ENCODE peak calls at places on chromosomes 13 and 19, in four cellular contexts. One of them, this sample, is unnamed.

GRCh38 chr13:97723655-97724054 is 229.8 kb upstream of the IPO5 start:
- DNase-seq in RWPE1: no peak
- DNase-seq in AG04450: no peak
- DNase-seq in lower leg skin: no peak
- DNase-seq in this sample: no peak

GRCh38 chr13:33865945-33866344 is 48.0 kb downstream of the RFC3 start:
- DNase-seq in AG04450: no peak
- DNase-seq in lower leg skin: no peak
- DNase-seq in RWPE1: no peak
- DNase-seq in this sample: no peak

GRCh38 chr13:96525715-96526114 is 435.8 kb downstream of the HS6ST3 start:
- DNase-seq in AG04450: no peak
- DNase-seq in lower leg skin: no peak
- DNase-seq in RWPE1: no peak
- DNase-seq in this sample: no peak

GRCh38 chr13:41588899-41589298 is 131.5 kb downstream of the RGCC start:
- DNase-seq in RWPE1: peak
- DNase-seq in AG04450: peak
- DNase-seq in lower leg skin: no peak
- DNase-seq in this sample: peak

GRCh38 chr13:106103779-106104178 is 431.7 kb downstream of the EFNB2 start:
- DNase-seq in lower leg skin: no peak
- DNase-seq in RWPE1: peak
- DNase-seq in AG04450: no peak
- DNase-seq in this sample: peak

GRCh38 chr19:14381689-14382474 is 638 bp downstream of the ADGRE5 start:
- DNase-seq in lower leg skin: no peak
- DNase-seq in AG04450: no peak
- DNase-seq in RWPE1: peak
- DNase-seq in this sample: no peak

GRCh38 chr19:33496496-33496895 is 25.1 kb downstream of the PEPD start:
- DNase-seq in lower leg skin: no peak
- DNase-seq in AG04450: no peak
- DNase-seq in RWPE1: no peak
- DNase-seq in this sample: no peak

GRCh38 chr19:30664358-30665058 is 292.3 kb downstream of the ZNF536 start:
- DNase-seq in AG04450: no peak
- DNase-seq in RWPE1: no peak
- DNase-seq in lower leg skin: no peak
- DNase-seq in this sample: no peak

GRCh38 chr19:40578442-40578908 is 1.8 kb downstream of the SHKBP1 start:
- DNase-seq in lower leg skin: no peak
- DNase-seq in AG04450: no peak
- DNase-seq in RWPE1: no peak
- DNase-seq in this sample: no peak

GRCh38 chr19:8307400-8307964 is 676 bp downstream of the CD320 start:
- DNase-seq in AG04450: no peak
- DNase-seq in lower leg skin: peak
- DNase-seq in RWPE1: no peak
- DNase-seq in this sample: no peak

GRCh38 chr13:60583911-60584753 is 187.1 kb downstream of the TDRD3 start:
- DNase-seq in lower leg skin: peak
- DNase-seq in AG04450: peak
- DNase-seq in RWPE1: no peak
- DNase-seq in this sample: peak

GRCh38 chr19:18304194-18304495 is 18.7 kb downstream of the LSM4 start:
- DNase-seq in lower leg skin: no peak
- DNase-seq in RWPE1: no peak
- DNase-seq in AG04450: no peak
- DNase-seq in this sample: no peak

GRCh38 chr13:110138700-110139036 is 168.3 kb downstream of the COL4A1 start:
- DNase-seq in lower leg skin: no peak
- DNase-seq in AG04450: no peak
- DNase-seq in RWPE1: no peak
- DNase-seq in this sample: no peak

GRCh38 chr13:110135977-110136597 is 170.9 kb downstream of the COL4A1 start:
- DNase-seq in RWPE1: no peak
- DNase-seq in lower leg skin: peak
- DNase-seq in AG04450: no peak
- DNase-seq in this sample: no peak

GRCh38 chr13:110138009-110138699 is 168.8 kb downstream of the COL4A1 start:
- DNase-seq in lower leg skin: peak
- DNase-seq in AG04450: no peak
- DNase-seq in RWPE1: peak
- DNase-seq in this sample: no peak

GRCh38 chr13:110136660-110137585 is 170.0 kb downstream of the COL4A1 start:
- DNase-seq in AG04450: no peak
- DNase-seq in RWPE1: no peak
- DNase-seq in lower leg skin: peak
- DNase-seq in this sample: no peak

GRCh38 chr13:110137677-110138008 is 169.3 kb downstream of the COL4A1 start:
- DNase-seq in lower leg skin: peak
- DNase-seq in RWPE1: peak
- DNase-seq in AG04450: no peak
- DNase-seq in this sample: no peak
- TF ChIP-seq CTCF in lower leg skin: no peak
- TF ChIP-seq CTCF in RWPE1: peak
- TF ChIP-seq CTCF in AG04450: peak
- TF ChIP-seq CTCF in this sample: peak

GRCh38 chr13:112444001-112444311 is 67.8 kb downstream of the SPACA7 start:
- DNase-seq in RWPE1: peak
- DNase-seq in AG04450: no peak
- DNase-seq in lower leg skin: no peak
- DNase-seq in this sample: no peak

GRCh38 chr13:112442483-112443090 is 66.4 kb downstream of the SPACA7 start:
- DNase-seq in lower leg skin: no peak
- DNase-seq in RWPE1: peak
- DNase-seq in AG04450: no peak
- DNase-seq in this sample: no peak

GRCh38 chr13:112444416-112445399 is 68.6 kb downstream of the SPACA7 start:
- DNase-seq in RWPE1: no peak
- DNase-seq in AG04450: no peak
- DNase-seq in lower leg skin: no peak
- DNase-seq in this sample: no peak

GRCh38 chr13:112441779-112442310 is 65.7 kb downstream of the SPACA7 start:
- DNase-seq in AG04450: no peak
- DNase-seq in lower leg skin: no peak
- DNase-seq in RWPE1: no peak
- DNase-seq in this sample: no peak

DNA sequence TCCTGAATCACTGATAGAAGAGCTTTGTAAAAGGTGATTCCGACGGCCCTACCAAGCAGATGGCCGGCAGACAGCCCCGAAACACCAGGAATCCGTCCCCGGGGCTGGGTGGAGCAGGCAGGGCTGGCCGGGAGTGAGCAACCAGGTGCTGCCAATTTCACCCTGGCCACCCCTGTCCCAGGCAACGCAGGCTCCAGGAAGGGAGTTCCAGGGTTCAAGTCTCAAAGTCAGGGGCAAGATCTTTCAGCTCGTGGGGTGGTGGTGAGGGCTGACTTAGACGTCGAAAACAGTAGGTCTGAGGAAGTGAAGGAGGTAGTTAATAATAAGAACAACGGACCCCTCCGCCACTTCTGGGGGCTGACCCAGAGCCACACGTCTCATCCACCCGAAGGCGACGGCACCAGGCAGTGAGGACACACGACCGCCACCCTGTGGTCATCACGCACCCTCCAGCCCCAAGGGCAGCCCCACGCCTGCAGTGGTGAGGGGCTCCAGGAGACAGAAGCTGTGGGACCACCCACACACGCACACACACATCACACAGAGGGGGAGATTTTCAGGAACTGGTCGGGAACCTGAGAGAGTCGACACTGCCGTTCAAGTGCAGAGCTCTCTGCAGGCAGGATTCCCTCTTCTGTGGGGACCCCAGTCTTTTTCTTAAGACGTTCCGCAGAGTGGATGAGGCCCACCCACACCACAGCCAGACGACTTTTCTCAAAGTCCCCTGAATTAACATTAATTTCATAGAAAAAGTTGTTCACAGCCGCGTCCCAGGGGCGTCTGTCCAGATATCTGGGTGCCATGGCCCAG is 67.2 kb downstream of the SPACA7 start:
- DNase-seq in AG04450: no peak
- DNase-seq in lower leg skin: no peak
- DNase-seq in RWPE1: no peak
- DNase-seq in this sample: no peak
- TF ChIP-seq CTCF in AG04450: peak
- TF ChIP-seq CTCF in lower leg skin: no peak
- TF ChIP-seq CTCF in RWPE1: no peak
- TF ChIP-seq CTCF in this sample: peak

GRCh38 chr19:45468159-45468651 is 409 bp downstream of the FOSB start:
- DNase-seq in RWPE1: no peak
- DNase-seq in lower leg skin: no peak
- DNase-seq in AG04450: no peak
- DNase-seq in this sample: no peak
- TF ChIP-seq CTCF in RWPE1: no peak
- TF ChIP-seq CTCF in lower leg skin: no peak
- TF ChIP-seq CTCF in AG04450: peak
- TF ChIP-seq CTCF in this sample: no peak

GRCh38 chr19:51161266-51161665 is 19.2 kb downstream of the SIGLEC7 start:
- DNase-seq in RWPE1: no peak
- DNase-seq in AG04450: no peak
- DNase-seq in lower leg skin: no peak
- DNase-seq in this sample: no peak

GRCh38 chr19:51159656-51160055 is 17.6 kb downstream of the SIGLEC7 start:
- DNase-seq in RWPE1: no peak
- DNase-seq in lower leg skin: no peak
- DNase-seq in AG04450: no peak
- DNase-seq in this sample: no peak

GRCh38 chr19:51157265-51157664 is 15.2 kb downstream of the SIGLEC7 start:
- DNase-seq in RWPE1: no peak
- DNase-seq in AG04450: no peak
- DNase-seq in lower leg skin: no peak
- DNase-seq in this sample: no peak

GRCh38 chr19:51156710-51157109 is 14.6 kb downstream of the SIGLEC7 start:
- DNase-seq in lower leg skin: no peak
- DNase-seq in RWPE1: no peak
- DNase-seq in AG04450: no peak
- DNase-seq in this sample: no peak

DNA sequence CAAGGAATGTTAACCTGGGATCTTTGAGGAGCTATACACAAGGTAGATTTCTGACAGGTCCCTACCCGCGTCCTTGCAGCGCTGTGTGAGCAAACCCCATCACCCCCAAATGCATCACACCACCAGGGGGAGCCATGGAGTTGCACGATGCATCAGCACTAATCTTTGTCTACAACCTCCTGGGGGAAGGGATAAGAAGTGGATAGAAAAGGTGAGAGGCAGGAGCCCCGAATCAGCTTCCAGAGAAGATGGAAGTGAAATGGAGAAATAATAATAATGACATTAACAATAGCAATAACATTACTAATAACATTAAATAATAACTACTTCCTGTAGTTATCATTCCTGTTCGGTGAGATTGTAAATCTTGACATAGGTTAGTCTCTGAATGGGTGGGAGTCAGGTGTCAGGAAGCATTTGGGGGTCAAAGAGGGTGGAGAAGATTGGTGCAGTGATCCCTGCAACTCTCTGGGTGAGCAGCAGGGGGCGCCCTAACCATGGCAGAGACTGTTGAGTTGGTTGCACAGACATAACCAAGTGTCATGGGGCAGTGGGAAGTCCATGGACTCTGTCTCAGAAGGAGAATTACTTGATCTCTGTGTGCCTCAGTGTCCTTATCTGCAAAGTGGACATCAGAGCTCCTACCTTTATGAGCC is 16.5 kb downstream of the SIGLEC7 start:
- DNase-seq in lower leg skin: peak
- DNase-seq in RWPE1: peak
- DNase-seq in AG04450: no peak
- DNase-seq in this sample: no peak
- TF ChIP-seq CTCF in lower leg skin: no peak
- TF ChIP-seq CTCF in RWPE1: peak
- TF ChIP-seq CTCF in AG04450: peak
- TF ChIP-seq CTCF in this sample: peak

DNA sequence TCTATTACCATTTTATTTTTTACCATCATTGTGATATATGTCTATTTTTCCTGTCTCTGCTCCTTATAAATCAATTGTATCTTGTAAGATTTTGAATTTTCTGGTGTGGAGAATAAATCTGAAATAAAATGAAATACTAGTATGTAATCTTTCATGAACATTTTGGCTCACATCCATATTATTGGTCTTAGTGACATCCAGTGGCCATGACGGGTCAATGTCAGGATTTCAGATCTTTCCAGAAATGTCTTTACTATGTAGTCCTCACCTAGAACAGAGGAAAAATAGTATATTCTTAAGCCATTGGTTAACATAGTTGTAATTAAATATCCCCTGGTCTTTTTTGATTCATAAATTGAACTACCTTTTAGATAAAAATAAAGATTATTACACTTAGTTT is 109.8 kb upstream of the GPC6 start:
- DNase-seq in AG04450: no peak
- DNase-seq in lower leg skin: no peak
- DNase-seq in RWPE1: no peak
- DNase-seq in this sample: no peak
- TF ChIP-seq CTCF in AG04450: no peak
- TF ChIP-seq CTCF in lower leg skin: no peak
- TF ChIP-seq CTCF in RWPE1: no peak
- TF ChIP-seq CTCF in this sample: no peak

GRCh38 chr19:12034610-12035009 is 869 bp downstream of the ZNF433 start:
- DNase-seq in RWPE1: peak
- DNase-seq in lower leg skin: no peak
- DNase-seq in AG04450: no peak
- DNase-seq in this sample: no peak
- TF ChIP-seq CTCF in RWPE1: no peak
- TF ChIP-seq CTCF in lower leg skin: no peak
- TF ChIP-seq CTCF in AG04450: no peak
- TF ChIP-seq CTCF in this sample: no peak

DNA sequence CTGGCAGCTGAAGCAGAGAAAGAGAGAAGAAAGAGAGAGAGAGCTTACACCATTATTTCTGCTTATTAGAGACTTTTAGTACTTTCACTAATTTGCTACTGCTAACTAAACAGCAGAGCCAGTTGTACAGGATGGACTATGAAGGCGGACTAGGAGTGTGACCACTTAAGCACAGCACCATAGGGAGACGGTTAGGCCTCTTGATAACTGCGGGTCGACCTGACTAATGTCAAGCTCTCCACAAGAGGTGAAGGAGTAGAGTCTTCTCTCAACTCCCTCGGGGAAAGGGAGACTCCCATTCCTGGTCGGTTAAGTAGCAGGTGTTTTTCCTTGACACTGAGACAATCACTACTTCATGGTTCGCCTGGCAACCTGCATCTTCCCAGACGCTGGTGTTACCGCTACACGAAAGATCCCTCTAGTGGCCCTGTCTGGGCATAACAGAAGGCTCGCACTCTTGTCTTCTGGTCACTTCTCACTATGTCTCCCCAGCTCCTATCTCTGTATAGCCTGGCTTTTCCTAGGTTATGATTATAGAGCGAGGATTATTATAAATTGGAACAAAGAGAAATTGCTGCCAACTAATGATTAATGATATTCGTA is 5.3 kb upstream of the PSG7 start:
- DNase-seq in RWPE1: no peak
- DNase-seq in AG04450: no peak
- DNase-seq in lower leg skin: no peak
- DNase-seq in this sample: no peak
- TF ChIP-seq CTCF in RWPE1: no peak
- TF ChIP-seq CTCF in AG04450: peak
- TF ChIP-seq CTCF in lower leg skin: no peak
- TF ChIP-seq CTCF in this sample: peak

GRCh38 chr19:49213791-49214190 is 56.2 kb downstream of the TRPM4 start:
- DNase-seq in RWPE1: no peak
- DNase-seq in AG04450: no peak
- DNase-seq in lower leg skin: no peak
- DNase-seq in this sample: no peak
- TF ChIP-seq CTCF in RWPE1: no peak
- TF ChIP-seq CTCF in AG04450: no peak
- TF ChIP-seq CTCF in lower leg skin: no peak
- TF ChIP-seq CTCF in this sample: no peak

This sample was measured in AG09309.